ENCODE peak calls at places on chromosomes 12 and 14, in five cellular contexts. I is IMR-90; B is frontal cortex; W is HEK293T; N is activated naive CD4-positive, alpha-beta T cell. D is an unnamed sample.

GRCh38 chr14:58978336-58978735 is 210.1 kb upstream of the DAAM1 start:
- DNase-seq in W (no peak), B (no peak), I (peak), N (no peak), D (no peak)

GRCh38 chr12:121568503-121568902 is 12.3 kb downstream of the KDM2B start:
- DNase-seq in N (no peak), I (no peak), B (no peak), W (no peak), D (no peak)

GRCh38 chr14:31275731-31276130 is 68.1 kb upstream of the HECTD1 start:
- DNase-seq in N (no peak), I (no peak), B (no peak), W (no peak), D (no peak)

GRCh38 chr12:26298785-26299621 is 103.6 kb downstream of the SSPN start:
- DNase-seq in W (peak), B (no peak), I (peak), N (no peak), D (no peak)

GRCh38 chr14:104693482-104694431 is 4.3 kb downstream of the INF2 start:
- DNase-seq in W (no peak), B (no peak), I (no peak), N (no peak), D (no peak)

GRCh38 chr14:99062772-99063418 is 209.1 kb downstream of the BCL11B start:
- DNase-seq in N (no peak), I (no peak), B (no peak), W (no peak), D (no peak)

GRCh38 chr14:93861846-93862641 is 65.1 kb upstream of the FAM181A start:
- DNase-seq in B (no peak), I (no peak), W (no peak), N (no peak), D (no peak)

GRCh38 chr14:95482967-95483842 is 33.2 kb downstream of the SYNE3 start:
- DNase-seq in B (no peak), I (peak), W (no peak), N (no peak), D (no peak)

GRCh38 chr12:85835810-85836715 is at the start of gene RASSF9:
- DNase-seq in B (no peak), I (peak), W (no peak), N (no peak), D (peak)

GRCh38 chr14:61025239-61026223 is 44.5 kb downstream of the SLC38A6 start:
- DNase-seq in N (peak), I (peak), W (peak), B (peak), D (no peak)

GRCh38 chr12:7113389-7113871 is 4.4 kb upstream of the C1RL start:
- DNase-seq in W (peak), N (peak), B (no peak), I (peak), D (no peak)

GRCh38 chr12:132600048-132601032 is 10.0 kb downstream of the LRCOL1 start:
- DNase-seq in N (peak), W (peak), B (peak), I (peak), D (peak)

GRCh38 chr12:51244269-51244668 is 5.6 kb downstream of the DAZAP2 start:
- DNase-seq in I (peak), N (no peak), B (no peak), W (no peak), D (no peak)

GRCh38 chr12:20101046-20101445 is 267.3 kb upstream of the PDE3A start:
- DNase-seq in W (no peak), I (peak), N (no peak), B (no peak), D (no peak)

GRCh38 chr12:51959211-51959610 is 7.7 kb downstream of the ACVR1B start:
- DNase-seq in B (no peak), N (no peak), W (no peak), I (peak), D (no peak)

GRCh38 chr12:53205747-53206146 is 1.3 kb downstream of the ITGB7 start:
- DNase-seq in W (no peak), I (peak), N (peak), B (no peak), D (no peak)

GRCh38 chr12:47984331-47984801 is 19.9 kb downstream of the COL2A1 start:
- DNase-seq in W (no peak), I (no peak), N (no peak), B (no peak), D (no peak)

GRCh38 chr12:52436000-52436827 is 2.0 kb upstream of the KRT75 start:
- DNase-seq in W (no peak), N (no peak), B (no peak), I (peak), D (no peak)

D was measured in C1 segment of cervical spinal cord.